ENCODE peak calls at places on chromosomes 16 and 17, in six cellular contexts. O, F, Y, T, P and E are unnamed samples.

GRCh38 chr16:87874639-87875472 is 5.5 kb upstream of the SLC7A5 start:
- DNase-seq in O (no peak), F (no peak), Y (no peak), T (no peak), P (no peak), E (no peak)

GRCh38 chr16:28172331-28172730 is 39.4 kb downstream of the XPO6 start:
- DNase-seq in O (no peak), F (no peak), Y (no peak), T (no peak), P (no peak), E (no peak)

GRCh38 chr17:6110592-6110991 is 40.4 kb downstream of the WSCD1 start:
- DNase-seq in O (no peak), F (no peak), Y (no peak), T (no peak), P (no peak), E (no peak)

GRCh38 chr17:5044630-5045029 is 9.4 kb upstream of the SLC52A1 start:
- DNase-seq in O (no peak), F (no peak), Y (no peak), T (no peak), P (no peak), E (no peak)

GRCh38 chr16:50273888-50274770 is 7.8 kb downstream of the ADCY7 start:
- DNase-seq in O (peak; percentile 28), F (no peak), Y (no peak), T (no peak), P (no peak), E (no peak)

GRCh38 chr17:64003526-64004121 is 5.5 kb downstream of the PRR29 start:
- DNase-seq in O (no peak), F (no peak), Y (no peak), T (no peak), P (no peak), E (no peak)

GRCh38 chr16:84209989-84210388 is 19.0 kb downstream of the ADAD2 start:
- DNase-seq in O (no peak), F (no peak), Y (peak; percentile 34), T (no peak), P (no peak), E (no peak)

GRCh38 chr16:3471518-3472176 is 23.6 kb downstream of the C16orf90 start:
- DNase-seq in O (no peak), F (no peak), Y (no peak), T (no peak), P (no peak), E (no peak)

GRCh38 chr16:35569413-35569812 is 2110.0 kb downstream of the TP53TG3F start:
- DNase-seq in O (no peak), F (no peak), Y (no peak), T (no peak), P (no peak), E (no peak)

GRCh38 chr16:84331998-84332780 is 36.1 kb upstream of the ATP2C2 start:
- DNase-seq in O (no peak), F (no peak), Y (no peak), T (no peak), P (no peak), E (no peak)

GRCh38 chr16:82004651-82005490 is 6.4 kb downstream of the SDR42E1 start:
- DNase-seq in O (no peak), F (no peak), Y (no peak), T (no peak), P (no peak), E (no peak)

GRCh38 chr16:66696669-66697630 is at the start of gene CMTM4:
- DNase-seq in O (peak; percentile 62), F (peak; percentile 95), Y (peak; percentile 57), T (no peak), P (peak; percentile 87), E (peak; percentile 88)